ENCODE peak calls at places on chromosomes 11 and 22, in seven cellular contexts. H, M, Y, K, N, A and P are unnamed samples.

GRCh38 chr11:9726313-9727022 is 62.6 kb downstream of the SWAP70 start:
- DNase-seq in H (no peak), M (no peak), Y (peak), K (no peak), N (peak), A (peak), P (no peak)

GRCh38 chr11:70019576-70020011 is 58.5 kb upstream of the ANO1 start:
- DNase-seq in H (no peak), M (no peak), Y (no peak), K (no peak), N (no peak), A (no peak), P (no peak)

GRCh38 chr11:8693555-8693954 is 11.0 kb downstream of the RPL27A start:
- DNase-seq in H (no peak), M (no peak), Y (no peak), K (no peak), N (no peak), A (no peak), P (no peak)

GRCh38 chr11:19508166-19508565 is 204.5 kb upstream of the NAV2 start:
- DNase-seq in H (no peak), M (no peak), Y (no peak), K (no peak), N (no peak), A (no peak), P (no peak)

GRCh38 chr11:104091281-104092071 is 55.0 kb downstream of the DDI1 start:
- DNase-seq in H (no peak), M (no peak), Y (no peak), K (no peak), N (peak), A (no peak), P (no peak)

GRCh38 chr11:118939948-118940598 is 14.3 kb upstream of the BCL9L start:
- DNase-seq in H (peak), M (no peak), Y (peak), K (peak), N (peak), A (no peak), P (peak)

GRCh38 chr11:117099681-117100080 is 1.5 kb upstream of the SIK3 start:
- DNase-seq in H (no peak), M (no peak), Y (no peak), K (no peak), N (no peak), A (no peak), P (no peak)

GRCh38 chr11:32307449-32307848 is 127.9 kb downstream of the WT1 start:
- DNase-seq in H (no peak), M (no peak), Y (no peak), K (no peak), N (peak), A (no peak), P (no peak)

GRCh38 chr11:29119116-29119515 is 897.7 kb downstream of the KCNA4 start:
- DNase-seq in H (no peak), M (no peak), Y (no peak), K (no peak), N (no peak), A (no peak), P (no peak)

GRCh38 chr11:792535-792821 is 2.6 kb upstream of the CEND1 start:
- DNase-seq in H (no peak), M (no peak), Y (no peak), K (no peak), N (no peak), A (no peak), P (no peak)

GRCh38 chr22:48743601-48744282 is 1083.9 kb downstream of the BRD1 start:
- DNase-seq in H (peak), M (no peak), Y (no peak), K (no peak), N (no peak), A (no peak), P (no peak)

GRCh38 chr11:102530558-102530957 is at the start of gene MMP7:
- DNase-seq in H (no peak), M (no peak), Y (no peak), K (no peak), N (no peak), A (no peak), P (no peak)

GRCh38 chr22:21646608-21647590 is 4.8 kb downstream of the SDF2L1 start:
- DNase-seq in H (peak), M (peak), Y (peak), K (peak), N (peak), A (peak), P (peak)

GRCh38 chr11:66546368-66546965 is at the start of gene ACTN3:
- DNase-seq in H (no peak), M (peak), Y (peak), K (no peak), N (no peak), A (no peak), P (no peak)

GRCh38 chr11:45412033-45412432 is 125.9 kb upstream of the SYT13 start:
- DNase-seq in H (no peak), M (no peak), Y (no peak), K (no peak), N (no peak), A (no peak), P (no peak)

GRCh38 chr11:45407226-45407625 is 121.1 kb upstream of the SYT13 start:
- DNase-seq in H (no peak), M (no peak), Y (no peak), K (no peak), N (no peak), A (no peak), P (no peak)

GRCh38 chr11:45410391-45411215 is 124.5 kb upstream of the SYT13 start:
- DNase-seq in H (no peak), M (no peak), Y (no peak), K (no peak), N (no peak), A (no peak), P (no peak)

GRCh38 chr11:45411221-45411946 is 125.2 kb upstream of the SYT13 start:
- DNase-seq in H (no peak), M (no peak), Y (no peak), K (no peak), N (no peak), A (no peak), P (no peak)

GRCh38 chr11:45409587-45409986 is 123.4 kb upstream of the SYT13 start:
- DNase-seq in H (peak), M (no peak), Y (no peak), K (no peak), N (no peak), A (no peak), P (no peak)
- H3K4me3 ChIP-seq in H (no peak), M (no peak), Y (no peak), K (no peak), N (no peak), A (no peak), P (no peak)

DNA sequence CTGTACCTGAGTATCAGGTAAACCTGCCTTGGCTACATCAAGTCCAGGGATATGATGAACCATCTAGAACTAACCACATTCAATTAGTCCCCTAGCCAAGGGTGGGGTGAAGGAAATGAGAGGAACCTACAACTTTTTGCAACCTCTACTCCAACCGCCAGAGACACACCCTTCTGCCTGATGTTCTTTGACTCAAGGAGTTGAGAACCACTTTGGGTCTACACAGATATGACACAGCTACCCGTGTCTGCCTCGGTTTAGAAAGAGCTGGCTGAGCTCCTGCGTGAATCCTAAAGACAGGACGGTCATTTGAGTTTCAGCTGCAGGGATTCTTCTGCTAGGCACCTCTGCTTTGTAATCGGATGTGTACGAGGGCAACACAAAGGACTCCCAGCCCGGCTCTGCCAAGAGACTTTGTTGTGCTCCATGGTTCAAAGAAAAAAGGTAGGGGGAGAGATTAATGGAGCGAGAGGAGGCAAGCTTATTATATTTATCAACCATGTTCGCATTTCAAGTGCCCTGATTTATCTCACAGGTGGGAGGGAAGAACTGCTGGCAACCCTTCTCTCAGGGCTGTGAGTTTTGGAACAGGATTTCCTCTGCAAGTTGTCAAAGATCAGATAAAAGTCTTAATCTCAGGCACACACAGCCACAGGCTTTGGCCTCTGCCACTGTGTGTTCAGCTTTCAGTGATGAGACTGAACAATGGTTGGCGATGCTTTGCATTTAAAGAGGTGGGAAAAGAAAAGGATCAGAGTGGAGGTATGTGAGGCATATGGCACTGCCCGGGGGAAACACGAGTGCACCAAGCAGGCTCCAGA is 35.1 kb downstream of the FLI1 start:
- DNase-seq in H (no peak), M (no peak), Y (no peak), K (peak), N (peak), A (no peak), P (peak)
- H3K4me3 ChIP-seq in H (no peak), M (no peak), Y (no peak), K (peak), N (no peak), A (no peak), P (peak)

GRCh38 chr11:3228445-3228829 is 3.8 kb downstream of the MRGPRE start:
- DNase-seq in H (no peak), M (no peak), Y (no peak), K (no peak), N (no peak), A (no peak), P (no peak)

GRCh38 chr11:3231550-3231850 is 717 bp downstream of the MRGPRE start:
- DNase-seq in H (no peak), M (no peak), Y (no peak), K (no peak), N (no peak), A (no peak), P (no peak)

GRCh38 chr11:3230636-3231549 is 1.3 kb downstream of the MRGPRE start:
- DNase-seq in H (no peak), M (no peak), Y (no peak), K (no peak), N (no peak), A (no peak), P (no peak)

GRCh38 chr11:3227568-3228444 is 4.4 kb downstream of the MRGPRE start:
- DNase-seq in H (no peak), M (no peak), Y (no peak), K (no peak), N (no peak), A (no peak), P (no peak)

GRCh38 chr11:3229673-3230630 is 2.3 kb downstream of the MRGPRE start:
- DNase-seq in H (no peak), M (no peak), Y (no peak), K (no peak), N (no peak), A (no peak), P (no peak)
- H3K4me3 ChIP-seq in H (no peak), M (no peak), Y (no peak), K (no peak), N (no peak), A (no peak), P (no peak)

DNA sequence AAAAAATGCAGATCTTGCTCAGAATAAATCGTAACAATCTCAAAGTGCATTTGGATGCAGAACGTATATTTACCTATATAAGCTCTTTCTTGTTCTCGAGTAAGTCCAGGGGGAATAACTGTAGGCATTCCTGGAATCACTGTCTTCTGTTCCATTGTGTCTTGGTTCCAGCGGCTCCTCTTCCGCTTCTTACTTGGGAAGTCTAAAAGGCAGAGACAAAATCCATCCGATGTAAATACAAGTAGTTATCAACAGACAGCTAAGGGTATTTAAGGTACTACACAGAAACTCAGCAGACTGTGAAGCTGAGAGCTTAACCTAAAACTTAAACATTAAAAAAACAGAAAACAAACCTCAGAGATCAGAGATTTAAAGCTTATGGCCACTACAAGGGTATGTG is 1.9 kb downstream of the SF1 start:
- DNase-seq in H (no peak), M (no peak), Y (no peak), K (no peak), N (no peak), A (no peak), P (no peak)
- H3K4me3 ChIP-seq in H (peak), M (peak), Y (peak), K (peak), N (peak), A (peak), P (peak)

GRCh38 chr11:27718853-27719574 is 18.8 kb upstream of the BDNF start:
- DNase-seq in H (no peak), M (no peak), Y (no peak), K (no peak), N (no peak), A (no peak), P (no peak)
- H3K4me3 ChIP-seq in H (peak), M (peak), Y (no peak), K (no peak), N (no peak), A (peak), P (no peak)

GRCh38 chr11:6260207-6260726 is 629 bp downstream of the CCKBR start:
- DNase-seq in H (peak), M (no peak), Y (no peak), K (no peak), N (no peak), A (no peak), P (no peak)

GRCh38 chr11:6259638-6260019 is at the start of gene CCKBR:
- DNase-seq in H (peak), M (no peak), Y (no peak), K (no peak), N (no peak), A (no peak), P (no peak)

GRCh38 chr11:6263664-6264063 is 4.0 kb downstream of the CCKBR start:
- DNase-seq in H (no peak), M (no peak), Y (no peak), K (no peak), N (no peak), A (no peak), P (no peak)

GRCh38 chr11:6258141-6258540 is 1.5 kb upstream of the CCKBR start:
- DNase-seq in H (no peak), M (no peak), Y (no peak), K (no peak), N (no peak), A (no peak), P (no peak)

GRCh38 chr11:6258571-6258998 is 1.1 kb upstream of the CCKBR start:
- DNase-seq in H (peak), M (no peak), Y (no peak), K (no peak), N (no peak), A (no peak), P (no peak)
- H3K4me3 ChIP-seq in H (peak), M (peak), Y (no peak), K (no peak), N (no peak), A (no peak), P (no peak)